ENCODE peak calls at places on chromosomes 13 and 19, in eight cellular contexts. B, S, E, P, Q, T, F and D are unnamed samples.

GRCh38 chr13:40401911-40402776 is 264.3 kb downstream of the FOXO1 start:
- DNase-seq in T (peak; percentile 89), S (peak; percentile 13), P (peak; percentile 95), F (peak; percentile 93), Q (peak; percentile 95), E (peak; percentile 89), B (peak; percentile 96), D (no peak)

GRCh38 chr19:18202759-18203407 is 959 bp downstream of the RAB3A start:
- DNase-seq in T (peak; percentile 9), Q (peak; percentile 77), F (no peak), B (no peak), E (no peak), S (no peak), P (peak; percentile 24), D (no peak)

GRCh38 chr13:51479199-51479523 is 26.3 kb upstream of the INTS6 start:
- DNase-seq in B (peak; percentile 62), Q (no peak), E (no peak), P (no peak), T (peak; percentile 60), S (no peak), F (no peak), D (no peak)

GRCh38 chr13:50720856-50721663 is 122.4 kb downstream of the DLEU7 start:
- DNase-seq in P (no peak), B (peak; percentile 43), T (no peak), Q (no peak), S (no peak), F (no peak), E (no peak), D (no peak)

GRCh38 chr19:23558541-23558940 is 128.5 kb downstream of the ZNF675 start:
- DNase-seq in B (no peak), S (no peak), E (no peak), T (no peak), P (no peak), F (no peak), Q (no peak), D (no peak)

GRCh38 chr19:21580818-21581217 is 75.4 kb downstream of the ZNF429 start:
- DNase-seq in S (no peak), E (no peak), Q (no peak), B (no peak), F (no peak), P (no peak), T (no peak), D (no peak)

GRCh38 chr13:109271991-109272454 is 514.4 kb downstream of the IRS2 start:
- DNase-seq in F (no peak), B (peak; percentile 89), Q (no peak), P (no peak), T (peak; percentile 72), E (peak; percentile 85), S (no peak), D (no peak)

GRCh38 chr19:13160557-13160956 is 10.3 kb downstream of the IER2 start:
- DNase-seq in T (peak; percentile 27), Q (no peak), S (no peak), P (no peak), E (peak; percentile 63), B (no peak), F (no peak), D (no peak)

GRCh38 chr13:80717834-80718233 is 376.9 kb upstream of the SPRY2 start:
- DNase-seq in P (no peak), T (no peak), E (no peak), S (no peak), B (no peak), F (no peak), Q (no peak), D (no peak)

GRCh38 chr13:102401755-102402154 is at the start of gene FGF14:
- DNase-seq in T (no peak), B (no peak), Q (no peak), S (no peak), E (no peak), F (no peak), P (no peak), D (no peak)

GRCh38 chr13:102402292-102402691 is 444 bp upstream of the FGF14 start:
- DNase-seq in T (no peak), F (no peak), E (no peak), S (no peak), P (peak; percentile 42), Q (no peak), B (peak; percentile 44), D (peak; percentile 41)

GRCh38 chr13:102401305-102401704 is 543 bp downstream of the FGF14 start:
- DNase-seq in B (peak; percentile 6), E (no peak), T (peak; percentile 1), F (no peak), Q (no peak), S (no peak), P (no peak), D (no peak)

GRCh38 chr13:102400619-102401125 is 1.2 kb downstream of the FGF14 start:
- DNase-seq in F (no peak), E (no peak), P (no peak), S (no peak), B (no peak), T (peak; percentile 11), Q (peak; percentile 64), D (no peak)

GRCh38 chr13:102399791-102400618 is 1.8 kb downstream of the FGF14 start:
- DNase-seq in E (no peak), B (no peak), P (no peak), T (peak; percentile 3), Q (peak; percentile 65), S (no peak), F (no peak), D (no peak)
- TF ChIP-seq CTCF in E (peak; percentile 11), B (no peak), P (no peak), T (no peak), Q (no peak), S (peak; percentile 10), F (no peak), D (no peak)

GRCh38 chr19:5395996-5396939 is 55.7 kb upstream of the PTPRS start:
- DNase-seq in F (no peak), P (no peak), T (no peak), S (no peak), Q (no peak), E (no peak), B (no peak), D (no peak)

GRCh38 chr19:5398693-5399057 is 56.5 kb upstream of the ZNRF4 start:
- DNase-seq in B (no peak), P (no peak), Q (no peak), F (no peak), S (no peak), T (no peak), E (no peak), D (no peak)

GRCh38 chr19:5395541-5395940 is 54.9 kb upstream of the PTPRS start:
- DNase-seq in T (peak; percentile 17), E (no peak), F (no peak), S (no peak), P (no peak), B (no peak), Q (no peak), D (no peak)

GRCh38 chr19:5396963-5397362 is 56.4 kb upstream of the PTPRS start:
- DNase-seq in P (no peak), S (no peak), T (no peak), B (no peak), F (no peak), E (no peak), Q (no peak), D (no peak)

GRCh38 chr19:5397804-5398692 is 57.2 kb upstream of the ZNRF4 start:
- DNase-seq in Q (no peak), T (no peak), E (peak; percentile 52), B (no peak), P (no peak), S (no peak), F (no peak), D (peak; percentile 50)
- TF ChIP-seq CTCF in Q (no peak), T (no peak), E (no peak), B (no peak), P (no peak), S (no peak), F (no peak), D (no peak)

GRCh38 chr13:46605089-46605488 is 52.1 kb downstream of the LRCH1 start:
- DNase-seq in P (peak; percentile 63), E (no peak), S (no peak), B (no peak), T (no peak), Q (no peak), F (no peak), D (no peak)

GRCh38 chr13:46602531-46602930 is 49.6 kb downstream of the LRCH1 start:
- DNase-seq in E (no peak), S (no peak), T (no peak), F (no peak), P (no peak), B (no peak), Q (no peak), D (no peak)

GRCh38 chr13:46600943-46601311 is 48.0 kb downstream of the LRCH1 start:
- DNase-seq in S (no peak), B (no peak), Q (no peak), F (no peak), E (no peak), P (no peak), T (no peak), D (no peak)

GRCh38 chr13:46604226-46604968 is 51.4 kb downstream of the LRCH1 start:
- DNase-seq in S (no peak), F (no peak), B (no peak), P (no peak), T (no peak), Q (no peak), E (no peak), D (no peak)

DNA sequence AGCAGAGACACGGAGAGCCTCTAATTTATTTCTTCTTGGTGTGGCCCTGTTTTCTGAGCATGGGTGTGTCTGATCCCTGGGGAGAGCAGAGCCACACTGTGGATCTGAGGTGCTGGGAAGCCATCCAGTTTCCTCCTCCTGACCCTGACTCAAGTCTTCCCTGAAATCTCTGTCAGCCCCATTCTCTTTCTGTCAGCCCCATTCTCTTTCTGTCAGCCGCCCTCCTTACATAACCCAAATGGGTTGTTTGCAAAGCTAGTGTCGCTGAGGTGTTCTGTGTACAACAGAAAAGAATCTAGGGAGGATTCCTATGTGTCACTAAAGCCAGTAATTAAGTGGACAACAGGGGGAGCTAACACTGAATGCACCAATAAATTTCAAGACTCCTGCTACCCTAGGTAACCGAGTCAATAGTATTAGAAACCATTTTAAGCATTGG is 50.2 kb downstream of the LRCH1 start:
- DNase-seq in P (no peak), S (no peak), F (no peak), Q (no peak), E (peak; percentile 48), B (no peak), T (no peak), D (no peak)
- TF ChIP-seq CTCF in P (peak; percentile 54), S (no peak), F (no peak), Q (peak; percentile 22), E (peak; percentile 39), B (peak; percentile 12), T (peak; percentile 17), D (peak; percentile 45)

GRCh38 chr13:97512732-97513131 is 78.8 kb downstream of the RAP2A start:
- DNase-seq in S (no peak), F (no peak), Q (no peak), B (no peak), E (no peak), T (no peak), P (no peak), D (no peak)
- TF ChIP-seq CTCF in S (no peak), F (no peak), Q (no peak), B (no peak), E (no peak), T (no peak), P (no peak), D (no peak)

GRCh38 chr19:48826606-48827020 is 9.7 kb downstream of the HSD17B14 start:
- DNase-seq in P (no peak), F (no peak), E (peak; percentile 56), S (no peak), Q (peak; percentile 80), T (no peak), B (no peak), D (no peak)
- TF ChIP-seq CTCF in P (no peak), F (no peak), E (no peak), S (no peak), Q (peak; percentile 24), T (no peak), B (no peak), D (peak; percentile 22)